ENCODE peak calls at places on chromosomes 2 and 18, in nine cellular contexts. One of them, this sample, is unnamed.

GRCh38 chr18:40413160-40413559 is 1541.9 kb upstream of the PIK3C3 start:
- DNase-seq in NCI-H2081: peak; percentile 46
- DNase-seq in EL: no peak
- DNase-seq in NCI-H1105 treated with DMSO at 0.1 percent for 48 hours: peak; percentile 25
- DNase-seq in KBM-7: peak; percentile 11
- DNase-seq in aorta: no peak
- DNase-seq in RWPE2: no peak
- DNase-seq in body of pancreas: no peak
- DNase-seq in Ammon's horn: peak; percentile 84
- DNase-seq in this sample: peak; percentile 1

GRCh38 chr2:29655391-29656086 is 265.8 kb downstream of the ALK start:
- DNase-seq in EL: no peak
- DNase-seq in RWPE2: no peak
- DNase-seq in NCI-H1105 treated with DMSO at 0.1 percent for 48 hours: no peak
- DNase-seq in aorta: no peak
- DNase-seq in NCI-H2081: no peak
- DNase-seq in body of pancreas: no peak
- DNase-seq in KBM-7: no peak
- DNase-seq in Ammon's horn: no peak
- DNase-seq in this sample: no peak

GRCh38 chr2:148303166-148303565 is 282.3 kb downstream of the MBD5 start:
- DNase-seq in body of pancreas: no peak
- DNase-seq in Ammon's horn: peak; percentile 9
- DNase-seq in KBM-7: peak; percentile 50
- DNase-seq in NCI-H2081: no peak
- DNase-seq in NCI-H1105 treated with DMSO at 0.1 percent for 48 hours: no peak
- DNase-seq in aorta: no peak
- DNase-seq in RWPE2: no peak
- DNase-seq in EL: no peak
- DNase-seq in this sample: no peak

GRCh38 chr2:232748038-232748437 is 28.3 kb downstream of the KCNJ13 start:
- DNase-seq in Ammon's horn: no peak
- DNase-seq in EL: no peak
- DNase-seq in KBM-7: no peak
- DNase-seq in NCI-H2081: no peak
- DNase-seq in RWPE2: no peak
- DNase-seq in aorta: no peak
- DNase-seq in body of pancreas: no peak
- DNase-seq in NCI-H1105 treated with DMSO at 0.1 percent for 48 hours: no peak
- DNase-seq in this sample: no peak

GRCh38 chr2:169819106-169819505 is 5.6 kb downstream of the METTL5 start:
- DNase-seq in NCI-H2081: no peak
- DNase-seq in RWPE2: no peak
- DNase-seq in Ammon's horn: no peak
- DNase-seq in NCI-H1105 treated with DMSO at 0.1 percent for 48 hours: peak; percentile 21
- DNase-seq in EL: no peak
- DNase-seq in KBM-7: no peak
- DNase-seq in aorta: no peak
- DNase-seq in body of pancreas: no peak
- DNase-seq in this sample: no peak

GRCh38 chr2:242010567-242011513 is 141.3 kb downstream of the RTP5 start:
- DNase-seq in NCI-H1105 treated with DMSO at 0.1 percent for 48 hours: no peak
- DNase-seq in Ammon's horn: no peak
- DNase-seq in RWPE2: no peak
- DNase-seq in KBM-7: peak; percentile 46
- DNase-seq in EL: no peak
- DNase-seq in body of pancreas: no peak
- DNase-seq in aorta: peak; percentile 17
- DNase-seq in NCI-H2081: no peak
- DNase-seq in this sample: no peak

GRCh38 chr18:62670573-62670972 is 44.8 kb upstream of the PHLPP1 start:
- DNase-seq in RWPE2: no peak
- DNase-seq in NCI-H2081: no peak
- DNase-seq in aorta: no peak
- DNase-seq in NCI-H1105 treated with DMSO at 0.1 percent for 48 hours: no peak
- DNase-seq in body of pancreas: no peak
- DNase-seq in KBM-7: no peak
- DNase-seq in EL: no peak
- DNase-seq in Ammon's horn: no peak
- DNase-seq in this sample: no peak

GRCh38 chr2:207283356-207283755 is 117.6 kb upstream of the KLF7 start:
- DNase-seq in NCI-H1105 treated with DMSO at 0.1 percent for 48 hours: no peak
- DNase-seq in NCI-H2081: no peak
- DNase-seq in aorta: peak; percentile 77
- DNase-seq in EL: peak; percentile 31
- DNase-seq in KBM-7: peak; percentile 41
- DNase-seq in Ammon's horn: peak; percentile 58
- DNase-seq in body of pancreas: no peak
- DNase-seq in RWPE2: no peak
- DNase-seq in this sample: no peak

GRCh38 chr2:233414777-233415570 is 60.7 kb downstream of the DGKD start:
- DNase-seq in body of pancreas: no peak
- DNase-seq in Ammon's horn: no peak
- DNase-seq in NCI-H2081: no peak
- DNase-seq in RWPE2: no peak
- DNase-seq in KBM-7: no peak
- DNase-seq in EL: peak; percentile 74
- DNase-seq in NCI-H1105 treated with DMSO at 0.1 percent for 48 hours: no peak
- DNase-seq in aorta: peak; percentile 72
- DNase-seq in this sample: no peak